ENCODE peak calls at places on chromosomes 13 and 19, in eight cellular contexts. One of them, this sample, is unnamed.

GRCh38 chr19:1311543-1312091 is 25.9 kb downstream of the EFNA2 start:
- DNase-seq in NCI-H1092 treated with DMSO at 0.1 percent for 48 hours: no peak
- DNase-seq in EL: no peak
- DNase-seq in natural killer cell treated with Interleukin-12 subunit alpha and Interleukin-12 subunit beta and Interleukin-15 and Interleukin-18, amount 100 ng/mL, for 72 hours: no peak
- DNase-seq in ovary: no peak
- DNase-seq in CD8-positive, alpha-beta memory T cell: no peak
- DNase-seq in activated CD8-positive, alpha-beta memory T cell treated with anti-CD3 and anti-CD28 coated beads for 1 hour: no peak
- DNase-seq in stromal cell of bone marrow: no peak
- DNase-seq in this sample: no peak

GRCh38 chr13:95343944-95344343 is 42.7 kb upstream of the ABCC4 start:
- DNase-seq in NCI-H1092 treated with DMSO at 0.1 percent for 48 hours: no peak
- DNase-seq in EL: no peak
- DNase-seq in natural killer cell treated with Interleukin-12 subunit alpha and Interleukin-12 subunit beta and Interleukin-15 and Interleukin-18, amount 100 ng/mL, for 72 hours: no peak
- DNase-seq in ovary: no peak
- DNase-seq in CD8-positive, alpha-beta memory T cell: no peak
- DNase-seq in activated CD8-positive, alpha-beta memory T cell treated with anti-CD3 and anti-CD28 coated beads for 1 hour: no peak
- DNase-seq in stromal cell of bone marrow: no peak
- DNase-seq in this sample: no peak

GRCh38 chr19:47713046-47714021 is at the start of gene EHD2:
- DNase-seq in NCI-H1092 treated with DMSO at 0.1 percent for 48 hours: no peak
- DNase-seq in EL: peak; percentile 80
- DNase-seq in natural killer cell treated with Interleukin-12 subunit alpha and Interleukin-12 subunit beta and Interleukin-15 and Interleukin-18, amount 100 ng/mL, for 72 hours: no peak
- DNase-seq in ovary: peak; percentile 85
- DNase-seq in CD8-positive, alpha-beta memory T cell: no peak
- DNase-seq in activated CD8-positive, alpha-beta memory T cell treated with anti-CD3 and anti-CD28 coated beads for 1 hour: no peak
- DNase-seq in stromal cell of bone marrow: peak; percentile 66
- DNase-seq in this sample: peak; percentile 84

GRCh38 chr19:45471116-45471865 is 3.5 kb downstream of the FOSB start:
- DNase-seq in NCI-H1092 treated with DMSO at 0.1 percent for 48 hours: no peak
- DNase-seq in EL: no peak
- DNase-seq in natural killer cell treated with Interleukin-12 subunit alpha and Interleukin-12 subunit beta and Interleukin-15 and Interleukin-18, amount 100 ng/mL, for 72 hours: no peak
- DNase-seq in ovary: no peak
- DNase-seq in CD8-positive, alpha-beta memory T cell: no peak
- DNase-seq in activated CD8-positive, alpha-beta memory T cell treated with anti-CD3 and anti-CD28 coated beads for 1 hour: no peak
- DNase-seq in stromal cell of bone marrow: no peak
- DNase-seq in this sample: peak; percentile 68

GRCh38 chr19:57075801-57076492 is 43.8 kb upstream of the USP29 start:
- DNase-seq in NCI-H1092 treated with DMSO at 0.1 percent for 48 hours: no peak
- DNase-seq in EL: no peak
- DNase-seq in natural killer cell treated with Interleukin-12 subunit alpha and Interleukin-12 subunit beta and Interleukin-15 and Interleukin-18, amount 100 ng/mL, for 72 hours: no peak
- DNase-seq in ovary: no peak
- DNase-seq in CD8-positive, alpha-beta memory T cell: no peak
- DNase-seq in activated CD8-positive, alpha-beta memory T cell treated with anti-CD3 and anti-CD28 coated beads for 1 hour: no peak
- DNase-seq in stromal cell of bone marrow: no peak
- DNase-seq in this sample: no peak

GRCh38 chr19:10829967-10830366 is 6.0 kb downstream of the TMED1 start:
- DNase-seq in NCI-H1092 treated with DMSO at 0.1 percent for 48 hours: no peak
- DNase-seq in EL: no peak
- DNase-seq in natural killer cell treated with Interleukin-12 subunit alpha and Interleukin-12 subunit beta and Interleukin-15 and Interleukin-18, amount 100 ng/mL, for 72 hours: no peak
- DNase-seq in ovary: no peak
- DNase-seq in CD8-positive, alpha-beta memory T cell: no peak
- DNase-seq in activated CD8-positive, alpha-beta memory T cell treated with anti-CD3 and anti-CD28 coated beads for 1 hour: no peak
- DNase-seq in stromal cell of bone marrow: no peak
- DNase-seq in this sample: no peak

GRCh38 chr19:55173717-55174409 is 6.2 kb downstream of the SYT5 start:
- DNase-seq in NCI-H1092 treated with DMSO at 0.1 percent for 48 hours: no peak
- DNase-seq in EL: peak; percentile 90
- DNase-seq in natural killer cell treated with Interleukin-12 subunit alpha and Interleukin-12 subunit beta and Interleukin-15 and Interleukin-18, amount 100 ng/mL, for 72 hours: no peak
- DNase-seq in ovary: no peak
- DNase-seq in CD8-positive, alpha-beta memory T cell: no peak
- DNase-seq in activated CD8-positive, alpha-beta memory T cell treated with anti-CD3 and anti-CD28 coated beads for 1 hour: no peak
- DNase-seq in stromal cell of bone marrow: peak; percentile 71
- DNase-seq in this sample: peak; percentile 62

GRCh38 chr13:43749503-43749902 is 37.3 kb downstream of the ENOX1 start:
- DNase-seq in NCI-H1092 treated with DMSO at 0.1 percent for 48 hours: no peak
- DNase-seq in EL: no peak
- DNase-seq in natural killer cell treated with Interleukin-12 subunit alpha and Interleukin-12 subunit beta and Interleukin-15 and Interleukin-18, amount 100 ng/mL, for 72 hours: no peak
- DNase-seq in ovary: no peak
- DNase-seq in CD8-positive, alpha-beta memory T cell: no peak
- DNase-seq in activated CD8-positive, alpha-beta memory T cell treated with anti-CD3 and anti-CD28 coated beads for 1 hour: no peak
- DNase-seq in stromal cell of bone marrow: no peak
- DNase-seq in this sample: no peak

GRCh38 chr19:2253106-2254051 is 2.8 kb downstream of the JSRP1 start:
- DNase-seq in NCI-H1092 treated with DMSO at 0.1 percent for 48 hours: peak; percentile 12
- DNase-seq in EL: no peak
- DNase-seq in natural killer cell treated with Interleukin-12 subunit alpha and Interleukin-12 subunit beta and Interleukin-15 and Interleukin-18, amount 100 ng/mL, for 72 hours: no peak
- DNase-seq in ovary: no peak
- DNase-seq in CD8-positive, alpha-beta memory T cell: peak; percentile 60
- DNase-seq in activated CD8-positive, alpha-beta memory T cell treated with anti-CD3 and anti-CD28 coated beads for 1 hour: no peak
- DNase-seq in stromal cell of bone marrow: no peak
- DNase-seq in this sample: no peak

GRCh38 chr13:76822691-76823267 is 63.4 kb downstream of the KCTD12 start:
- DNase-seq in NCI-H1092 treated with DMSO at 0.1 percent for 48 hours: no peak
- DNase-seq in EL: peak; percentile 31
- DNase-seq in natural killer cell treated with Interleukin-12 subunit alpha and Interleukin-12 subunit beta and Interleukin-15 and Interleukin-18, amount 100 ng/mL, for 72 hours: no peak
- DNase-seq in ovary: no peak
- DNase-seq in CD8-positive, alpha-beta memory T cell: no peak
- DNase-seq in activated CD8-positive, alpha-beta memory T cell treated with anti-CD3 and anti-CD28 coated beads for 1 hour: no peak
- DNase-seq in stromal cell of bone marrow: peak; percentile 60
- DNase-seq in this sample: peak; percentile 67

GRCh38 chr19:41533691-41534090 is 42.3 kb upstream of the CEACAM21 start:
- DNase-seq in NCI-H1092 treated with DMSO at 0.1 percent for 48 hours: no peak
- DNase-seq in EL: no peak
- DNase-seq in natural killer cell treated with Interleukin-12 subunit alpha and Interleukin-12 subunit beta and Interleukin-15 and Interleukin-18, amount 100 ng/mL, for 72 hours: no peak
- DNase-seq in ovary: no peak
- DNase-seq in CD8-positive, alpha-beta memory T cell: no peak
- DNase-seq in activated CD8-positive, alpha-beta memory T cell treated with anti-CD3 and anti-CD28 coated beads for 1 hour: no peak
- DNase-seq in stromal cell of bone marrow: no peak
- DNase-seq in this sample: no peak

GRCh38 chr19:15640294-15640903 is at the start of gene CYP4F3:
- DNase-seq in NCI-H1092 treated with DMSO at 0.1 percent for 48 hours: no peak
- DNase-seq in EL: peak; percentile 16
- DNase-seq in natural killer cell treated with Interleukin-12 subunit alpha and Interleukin-12 subunit beta and Interleukin-15 and Interleukin-18, amount 100 ng/mL, for 72 hours: no peak
- DNase-seq in ovary: peak; percentile 41
- DNase-seq in CD8-positive, alpha-beta memory T cell: no peak
- DNase-seq in activated CD8-positive, alpha-beta memory T cell treated with anti-CD3 and anti-CD28 coated beads for 1 hour: no peak
- DNase-seq in stromal cell of bone marrow: no peak
- DNase-seq in this sample: no peak